ENCODE peak calls at places on chromosomes 6 and 20, in five cellular contexts. F is prostate gland, M is transverse colon, R is H1, L is endothelial cell of umbilical vein. C is an unnamed sample.

GRCh38 chr6:81753709-81754678 is 1.5 kb upstream of the TENT5A start:
- DNase-seq in F (peak; percentile 79), M (peak; percentile 89), R (peak; percentile 87), L (peak; percentile 44), C (peak; percentile 20)

GRCh38 chr20:4560667-4561066 is 161.0 kb upstream of the PRND start:
- DNase-seq in F (no peak), M (no peak), R (no peak), L (no peak), C (no peak)

GRCh38 chr6:5482619-5483018 is 221.3 kb downstream of the FARS2 start:
- DNase-seq in F (no peak), M (no peak), R (no peak), L (no peak), C (no peak)

GRCh38 chr6:912871-913663 is 220.1 kb upstream of the EXOC2 start:
- DNase-seq in F (peak; percentile 56), M (peak; percentile 21), R (no peak), L (no peak), C (no peak)

GRCh38 chr20:52799130-52799529 is 173.0 kb upstream of the TSHZ2 start:
- DNase-seq in F (no peak), M (no peak), R (no peak), L (no peak), C (no peak)

GRCh38 chr6:5172057-5172683 is 87.0 kb downstream of the PPP1R3G start:
- DNase-seq in F (no peak), M (no peak), R (no peak), L (no peak), C (no peak)

GRCh38 chr6:9646346-9647042 is 768.4 kb downstream of the TFAP2A start:
- DNase-seq in F (no peak), M (no peak), R (no peak), L (peak; percentile 78), C (no peak)

GRCh38 chr20:63235399-63235983 is at the start of gene BIRC7:
- DNase-seq in F (no peak), M (no peak), R (no peak), L (no peak), C (no peak)

GRCh38 chr6:134173936-134174789 is 121.7 kb upstream of the SLC2A12 start:
- DNase-seq in F (peak; percentile 82), M (peak; percentile 90), R (peak; percentile 95), L (peak; percentile 90), C (peak; percentile 35)

GRCh38 chr20:8880085-8880853 is 188.6 kb upstream of the PLCB4 start:
- DNase-seq in F (no peak), M (no peak), R (no peak), L (no peak), C (no peak)

GRCh38 chr6:13194852-13195251 is 133.5 kb downstream of the TBC1D7 start:
- DNase-seq in F (peak; percentile 13), M (peak; percentile 48), R (no peak), L (peak; percentile 69), C (peak; percentile 47)

GRCh38 chr6:104788400-104788799 is 71.3 kb downstream of the HACE1 start:
- DNase-seq in F (no peak), M (no peak), R (no peak), L (no peak), C (no peak)

GRCh38 chr6:84897874-84898635 is 133.7 kb upstream of the TBX18 start:
- DNase-seq in F (no peak), M (no peak), R (no peak), L (peak; percentile 87), C (no peak)

GRCh38 chr6:150273457-150274309 is 95.1 kb upstream of the IYD start:
- DNase-seq in F (no peak), M (no peak), R (no peak), L (no peak), C (no peak)

GRCh38 chr6:98633886-98634285 is 200.5 kb upstream of the POU3F2 start:
- DNase-seq in F (no peak), M (no peak), R (no peak), L (no peak), C (no peak)

GRCh38 chr20:47489448-47489872 is 12.2 kb upstream of the NCOA3 start:
- DNase-seq in F (no peak), M (peak; percentile 37), R (no peak), L (no peak), C (no peak)

GRCh38 chr6:16503919-16504554 is 257.2 kb downstream of the ATXN1 start:
- DNase-seq in F (no peak), M (peak; percentile 23), R (no peak), L (no peak), C (no peak)

GRCh38 chr20:33793011-33793931 is 17.9 kb upstream of the CHMP4B start:
- DNase-seq in F (peak; percentile 43), M (no peak), R (no peak), L (peak; percentile 74), C (no peak)

GRCh38 chr6:63529498-63529897 is 42.8 kb upstream of the LOC128125822 start:
- DNase-seq in F (no peak), M (no peak), R (no peak), L (no peak), C (no peak)

GRCh38 chr20:22536141-22536828 is 48.1 kb downstream of the FOXA2 start:
- DNase-seq in F (no peak), M (no peak), R (no peak), L (no peak), C (no peak)

GRCh38 chr20:22535483-22535882 is 48.9 kb downstream of the FOXA2 start:
- DNase-seq in F (no peak), M (no peak), R (no peak), L (no peak), C (no peak)

GRCh38 chr20:22531756-22532155 is 52.6 kb downstream of the FOXA2 start:
- DNase-seq in F (no peak), M (no peak), R (no peak), L (no peak), C (no peak)

GRCh38 chr20:22532598-22532997 is 51.8 kb downstream of the FOXA2 start:
- DNase-seq in F (no peak), M (no peak), R (no peak), L (no peak), C (no peak)

GRCh38 chr20:22533823-22534751 is 50.3 kb downstream of the FOXA2 start:
- DNase-seq in F (no peak), M (no peak), R (no peak), L (no peak), C (no peak)
- TF ChIP-seq POLR2A in F (no peak), M (no peak), R (no peak), L (no peak), C (no peak)

GRCh38 chr20:32574296-32575226 is 10.6 kb downstream of the NOL4L start:
- DNase-seq in F (no peak), M (no peak), R (no peak), L (peak; percentile 47), C (no peak)
- TF ChIP-seq POLR2AphosphoS5 in F (no peak), M (no peak), R (no peak), L (no peak), C (no peak)

GRCh38 chr6:43624786-43625288 is 4.2 kb downstream of the GTPBP2 start:
- DNase-seq in F (no peak), M (no peak), R (no peak), L (no peak), C (no peak)

GRCh38 chr6:43625393-43625992 is 3.6 kb downstream of the GTPBP2 start:
- DNase-seq in F (no peak), M (no peak), R (no peak), L (no peak), C (no peak)

GRCh38 chr6:43622541-43622940 is 6.5 kb downstream of the GTPBP2 start:
- DNase-seq in F (no peak), M (no peak), R (no peak), L (no peak), C (no peak)

GRCh38 chr6:43621836-43622180 is 7.3 kb downstream of the GTPBP2 start:
- DNase-seq in F (no peak), M (no peak), R (no peak), L (no peak), C (no peak)

DNA sequence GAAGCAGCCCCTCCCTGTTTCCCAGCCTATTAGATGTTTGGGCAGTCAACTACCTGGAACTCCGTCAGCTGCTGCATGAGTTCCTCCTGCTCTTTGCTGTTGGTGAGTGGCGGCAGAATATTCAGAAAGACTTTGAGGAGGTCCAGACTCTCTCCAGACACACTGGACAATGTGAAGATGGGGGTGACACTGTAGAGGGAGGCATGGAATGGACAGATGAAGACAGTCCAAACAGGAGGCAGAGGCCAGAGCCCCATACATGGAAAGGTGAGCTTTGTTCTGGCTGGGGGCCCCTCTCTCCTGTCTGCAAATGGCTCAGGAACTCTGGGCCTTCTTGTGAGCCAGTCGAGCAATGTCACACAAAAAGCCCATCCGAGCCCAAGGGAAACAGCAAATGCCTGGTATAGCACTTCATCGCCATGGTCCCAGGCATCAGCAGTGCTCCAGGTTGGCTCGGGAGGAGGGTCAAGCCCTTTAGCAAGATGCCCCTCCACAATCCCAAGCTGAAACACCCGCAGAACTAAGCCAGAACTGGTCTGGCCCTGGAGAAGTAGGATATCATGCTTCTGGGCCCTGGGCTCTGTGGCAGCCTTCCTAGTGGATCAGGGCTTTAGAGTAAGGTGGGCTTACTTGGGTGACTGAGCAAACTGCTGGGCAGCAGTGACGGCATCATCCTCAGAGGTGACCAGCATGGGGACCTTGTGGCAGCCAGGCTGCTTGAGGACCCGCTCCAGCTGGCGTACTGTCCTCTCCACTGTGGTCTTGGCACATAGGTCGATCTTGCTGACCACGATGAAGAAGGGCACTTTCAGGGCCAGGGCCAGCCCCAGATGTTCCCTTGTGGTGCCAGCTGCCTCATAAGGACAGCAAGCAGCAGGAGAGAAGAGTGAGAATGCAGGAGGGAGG is 4.9 kb downstream of the GTPBP2 start:
- DNase-seq in F (no peak), M (no peak), R (no peak), L (no peak), C (no peak)
- TF ChIP-seq POLR2A in F (no peak), M (no peak), R (no peak), L (no peak), C (no peak)

DNA sequence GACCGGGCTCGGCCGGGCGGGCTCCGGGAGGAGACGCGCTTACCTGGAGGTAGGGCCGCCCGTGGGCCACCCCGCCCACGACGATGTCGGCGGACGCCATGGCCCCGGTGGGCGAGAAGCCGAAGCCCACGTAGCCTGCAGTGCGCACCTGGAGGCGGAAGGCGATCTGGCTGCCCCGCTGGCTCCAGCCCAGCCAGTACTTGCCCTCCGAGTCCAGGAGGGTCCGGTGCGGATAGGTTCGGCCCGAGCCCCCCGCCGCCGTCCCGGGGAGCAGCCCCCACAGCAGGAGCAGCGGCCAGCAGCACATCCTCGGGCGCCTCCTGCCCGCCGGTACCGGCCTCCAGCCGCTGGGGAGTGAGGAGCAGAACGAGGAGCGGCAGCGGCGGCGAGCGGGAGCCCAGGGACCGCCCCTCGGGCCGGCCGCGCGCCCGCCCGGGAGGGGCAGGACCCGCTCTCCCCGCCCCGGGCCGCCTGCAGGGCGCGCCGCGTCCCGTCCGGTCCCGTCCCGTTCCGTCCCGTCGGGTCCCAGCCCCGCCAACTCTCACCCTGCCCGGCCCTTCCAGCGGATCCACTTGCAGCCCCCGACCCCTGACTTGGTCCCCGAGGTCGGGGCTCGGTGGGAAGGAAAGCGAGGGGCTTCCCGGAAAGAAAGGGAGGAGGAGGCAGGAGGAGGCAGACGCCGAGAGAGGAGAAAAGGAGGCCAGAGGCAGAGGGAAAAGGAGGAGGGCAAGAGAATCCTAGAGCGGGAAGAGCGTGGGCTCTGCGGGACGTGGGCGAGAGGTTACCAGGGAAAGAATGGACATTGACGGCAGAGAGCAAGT is at the start of gene MOXD1:
- DNase-seq in F (no peak), M (peak; percentile 55), R (peak; percentile 83), L (peak; percentile 11), C (peak; percentile 41)
- TF ChIP-seq POLR2AphosphoS5 in F (no peak), M (peak; percentile 24), R (peak; percentile 27), L (no peak), C (no peak)

GRCh38 chr6:40171343-40171742 is 237.1 kb upstream of the MOCS1 start:
- DNase-seq in F (no peak), M (no peak), R (no peak), L (no peak), C (no peak)
- TF ChIP-seq POLR2A in F (no peak), M (no peak), R (no peak), L (no peak), C (no peak)

C was measured in GM12891.